ENCODE peak calls at places on chromosomes 5 and 9, in four cellular contexts. X is CD4-positive, alpha-beta memory T cell; P is sigmoid colon; L is activated T-cell treated with anti-CD3 and anti-CD28 coated beads, Interleukin-2, amount 50 U/mL, for 1 hour. T is an unnamed sample.

GRCh38 chr5:59766394-59766793 is 127.1 kb downstream of the PDE4D start:
- DNase-seq in X (no peak), P (peak), L (no peak), T (no peak)

GRCh38 chr9:133714606-133715294 is 23.4 kb downstream of the SARDH start:
- DNase-seq in X (no peak), P (peak), L (peak), T (no peak)

GRCh38 chr9:116978155-116978554 is 291.1 kb downstream of the TRIM32 start:
- DNase-seq in X (no peak), P (no peak), L (no peak), T (no peak)

GRCh38 chr9:80796662-80797426 is 892.5 kb downstream of the TLE1 start:
- DNase-seq in X (no peak), P (peak), L (no peak), T (no peak)

GRCh38 chr5:151239237-151239861 is 13.6 kb upstream of the GM2A start:
- DNase-seq in X (peak), P (peak), L (peak), T (no peak)

GRCh38 chr5:125914471-125914870 is 508.7 kb upstream of the GRAMD2B start:
- DNase-seq in X (no peak), P (no peak), L (no peak), T (no peak)

GRCh38 chr5:164051745-164052144 is 546.3 kb downstream of the MAT2B start:
- DNase-seq in X (no peak), P (no peak), L (no peak), T (no peak)

GRCh38 chr9:122127396-122127798 is 32.2 kb downstream of the NDUFA8 start:
- DNase-seq in X (no peak), P (peak), L (no peak), T (no peak)

GRCh38 chr5:134506054-134507039 is 19.1 kb upstream of the JADE2 start:
- DNase-seq in X (no peak), P (peak), L (no peak), T (no peak)

GRCh38 chr5:136042665-136043121 is 13.9 kb downstream of the TGFBI start:
- DNase-seq in X (no peak), P (no peak), L (no peak), T (no peak)

GRCh38 chr5:68500828-68501227 is 285.3 kb downstream of the PIK3R1 start:
- DNase-seq in X (no peak), P (no peak), L (no peak), T (no peak)

GRCh38 chr5:43294226-43294625 is 19.0 kb downstream of the HMGCS1 start:
- DNase-seq in X (no peak), P (no peak), L (no peak), T (no peak)

GRCh38 chr9:81389569-81389993 is 299.8 kb downstream of the TLE1 start:
- DNase-seq in X (no peak), P (peak), L (no peak), T (no peak)

GRCh38 chr5:137743031-137743640 is 7.2 kb upstream of the KLHL3 start:
- DNase-seq in X (peak), P (peak), L (no peak), T (peak)

GRCh38 chr5:150508021-150508640 is at the start of gene NDST1:
- DNase-seq in X (no peak), P (no peak), L (no peak), T (no peak)

GRCh38 chr9:93656426-93657222 is 80.2 kb downstream of the PHF2 start:
- DNase-seq in X (no peak), P (peak), L (no peak), T (no peak)

GRCh38 chr5:39158127-39158593 is 61.2 kb downstream of the FYB1 start:
- DNase-seq in X (no peak), P (no peak), L (no peak), T (no peak)

GRCh38 chr9:114677418-114677817 is 4.6 kb downstream of the TEX48 start:
- DNase-seq in X (no peak), P (peak), L (no peak), T (no peak)

GRCh38 chr5:1110930-1111726 is 735 bp downstream of the SLC12A7 start:
- DNase-seq in X (no peak), P (no peak), L (peak), T (no peak)

GRCh38 chr5:145668714-145669113 is 166.4 kb downstream of the PRELID2 start:
- DNase-seq in X (no peak), P (no peak), L (no peak), T (no peak)

GRCh38 chr5:139392678-139393496 is 2.0 kb downstream of the PROB1 start:
- DNase-seq in X (peak), P (no peak), L (peak), T (no peak)

GRCh38 chr9:126401107-126401506 is 74.5 kb downstream of the MVB12B start:
- DNase-seq in X (no peak), P (no peak), L (no peak), T (no peak)